ENCODE peak calls at places on chromosomes 4 and X, in four cellular contexts. I is NB4; T is left cardiac atrium; U is CD8-positive, alpha-beta T cell. N is an unnamed sample.
A peak's percentile ranks its signal among the peaks of the same experiment; 100 is the strongest.

GRCh38 chrX:56550667-56551066 is 12.8 kb upstream of the UBQLN2 start:
- DNase-seq in I (no peak), T (no peak), U (no peak), N (no peak)

GRCh38 chr4:158871050-158871724 is 102.4 kb downstream of the FNIP2 start:
- DNase-seq in I (no peak), T (no peak), U (no peak), N (no peak)

GRCh38 chr4:8731364-8731763 is 138.8 kb downstream of the CPZ start:
- DNase-seq in I (no peak), T (no peak), U (no peak), N (no peak)

GRCh38 chr4:55107054-55107453 is 18.3 kb downstream of the KDR start:
- DNase-seq in I (no peak), T (no peak), U (no peak), N (no peak)

GRCh38 chr4:8419222-8420041 is 21.1 kb downstream of the ACOX3 start:
- DNase-seq in I (peak; percentile 59), T (peak; percentile 66), U (no peak), N (peak; percentile 40)

GRCh38 chr4:65670331-65671031 is at the start of gene EPHA5:
- DNase-seq in I (no peak), T (peak; percentile 70), U (no peak), N (peak; percentile 86)

GRCh38 chrX:96715412-96715940 is 30.8 kb downstream of the DIAPH2 start:
- DNase-seq in I (peak; percentile 23), T (no peak), U (no peak), N (no peak)

GRCh38 chr4:147789596-147789995 is 57.7 kb downstream of the ARHGAP10 start:
- DNase-seq in I (no peak), T (no peak), U (no peak), N (no peak)

GRCh38 chr4:2441393-2442174 is 22.8 kb downstream of the CFAP99 start:
- DNase-seq in I (peak; percentile 90), T (peak; percentile 52), U (peak; percentile 76), N (peak; percentile 45)

GRCh38 chr4:11632015-11632414 is 203.3 kb upstream of the HS3ST1 start:
- DNase-seq in I (no peak), T (no peak), U (no peak), N (no peak)

GRCh38 chrX:13952581-13952980 is 77.1 kb downstream of the GEMIN8 start:
- DNase-seq in I (no peak), T (no peak), U (no peak), N (no peak)

GRCh38 chr4:188403272-188403671 is 264.0 kb downstream of the TRIML1 start:
- DNase-seq in I (peak; percentile 4), T (no peak), U (no peak), N (no peak)

GRCh38 chr4:177281544-177281943 is 28.1 kb upstream of the NEIL3 start:
- DNase-seq in I (peak; percentile 80), T (no peak), U (no peak), N (peak; percentile 11)

GRCh38 chrX:128464091-128464490 is 411.9 kb upstream of the ACTRT1 start:
- DNase-seq in I (peak; percentile 19), T (no peak), U (no peak), N (no peak)

GRCh38 chrX:3548743-3549441 is 164.6 kb downstream of the PRKX start:
- DNase-seq in I (peak; percentile 64), T (no peak), U (no peak), N (no peak)